ENCODE peak calls at places on chromosomes 6 and 20, in eight cellular contexts. S is thoracic aorta, U is fibroblast of lung, E is DND-41, I is endodermal cell, V is heart left ventricle, B is ovary, F is heart right ventricle. N is an unnamed sample.

GRCh38 chr6:144284753-144285547 is at the start of gene UTRN:
- DNase-seq in F (peak; percentile 85), B (peak; percentile 82), E (peak; percentile 75), U (peak; percentile 85), I (peak; percentile 95), V (peak; percentile 88), S (peak; percentile 18), N (peak; percentile 83)

GRCh38 chr6:27168586-27169443 is 78.7 kb upstream of the PRSS16 start:
- DNase-seq in F (no peak), V (no peak), E (no peak), I (no peak), U (peak; percentile 79), B (no peak), S (no peak), N (no peak)

GRCh38 chr6:142297996-142298753 is 3.6 kb upstream of the ADGRG6 start:
- DNase-seq in B (no peak), E (no peak), S (no peak), V (no peak), U (peak; percentile 38), I (no peak), F (no peak), N (no peak)

GRCh38 chr6:160386869-160387518 is 38.8 kb downstream of the SLC22A3 start:
- DNase-seq in B (peak; percentile 77), E (no peak), V (no peak), U (peak; percentile 62), I (no peak), F (no peak), S (no peak), N (peak; percentile 69)

GRCh38 chr6:113428702-113429101 is 428.4 kb upstream of the MARCKS start:
- DNase-seq in U (no peak), S (no peak), E (no peak), I (no peak), V (no peak), B (no peak), F (no peak), N (no peak)

GRCh38 chr6:90907931-90908655 is 321.2 kb upstream of the MAP3K7 start:
- DNase-seq in S (no peak), B (no peak), E (no peak), F (no peak), V (no peak), U (no peak), I (no peak), N (no peak)

GRCh38 chr6:153117986-153118886 is 12.8 kb downstream of the RGS17 start:
- DNase-seq in V (no peak), E (no peak), I (no peak), B (no peak), U (peak; percentile 65), S (no peak), F (no peak), N (no peak)

GRCh38 chr20:8964944-8965562 is 103.8 kb upstream of the PLCB4 start:
- DNase-seq in S (no peak), F (no peak), E (no peak), V (no peak), B (no peak), I (no peak), U (no peak), N (peak; percentile 14)

GRCh38 chr6:168037856-168038255 is 40.4 kb downstream of the KIF25 start:
- DNase-seq in F (no peak), E (no peak), B (no peak), U (no peak), S (no peak), V (no peak), I (no peak), N (no peak)

GRCh38 chr6:168039849-168040248 is 39.2 kb downstream of the FRMD1 start:
- DNase-seq in U (no peak), I (no peak), V (no peak), E (peak; percentile 15), B (peak; percentile 22), S (no peak), F (no peak), N (no peak)

GRCh38 chr6:168038576-168039140 is 40.4 kb downstream of the FRMD1 start:
- DNase-seq in E (no peak), U (no peak), F (no peak), I (no peak), V (no peak), B (no peak), S (no peak), N (no peak)

GRCh38 chr6:168040856-168041496 is 38.0 kb downstream of the FRMD1 start:
- DNase-seq in V (no peak), F (no peak), S (no peak), I (no peak), U (no peak), E (no peak), B (peak; percentile 7), N (no peak)

GRCh38 chr6:168039301-168039700 is 39.7 kb downstream of the FRMD1 start:
- DNase-seq in E (no peak), V (no peak), S (no peak), U (no peak), F (no peak), B (no peak), I (no peak), N (no peak)
- H3K9me3 ChIP-seq in E (peaks cover 58% of the 10 kb centered on the region), V (peaks cover 29% of the 10 kb centered on the region), S (peaks cover 15% of the 10 kb centered on the region), U (no peaks in the 10 kb centered on the region), F (peaks cover 16% of the 10 kb centered on the region), B (no peaks in the 10 kb centered on the region), I (peaks cover 33% of the 10 kb centered on the region), N (no peaks in the 10 kb centered on the region)

GRCh38 chr20:54197621-54198604 is 10.0 kb upstream of the PFDN4 start:
- DNase-seq in B (no peak), E (no peak), S (no peak), I (peak; percentile 68), F (no peak), U (peak; percentile 74), V (no peak), N (no peak)
- TF ChIP-seq CTCF in B (no peak), E (peak; percentile 35), S (no peak), I (peak; percentile 65), F (no peak), U (peak; percentile 34), V (no peak), N (no peak)

GRCh38 chr20:54928564-54928963 is 453.2 kb downstream of the DOK5 start:
- DNase-seq in V (no peak), E (no peak), I (no peak), S (no peak), F (no peak), B (no peak), U (no peak), N (no peak)
- H3K9me3 ChIP-seq in V (peaks cover 13% of the 10 kb centered on the region), E (no peaks in the 10 kb centered on the region), I (peaks cover 14% of the 10 kb centered on the region), S (no peaks in the 10 kb centered on the region), F (no peaks in the 10 kb centered on the region), B (no peaks in the 10 kb centered on the region), U (no peaks in the 10 kb centered on the region), N (no peaks in the 10 kb centered on the region)

DNA sequence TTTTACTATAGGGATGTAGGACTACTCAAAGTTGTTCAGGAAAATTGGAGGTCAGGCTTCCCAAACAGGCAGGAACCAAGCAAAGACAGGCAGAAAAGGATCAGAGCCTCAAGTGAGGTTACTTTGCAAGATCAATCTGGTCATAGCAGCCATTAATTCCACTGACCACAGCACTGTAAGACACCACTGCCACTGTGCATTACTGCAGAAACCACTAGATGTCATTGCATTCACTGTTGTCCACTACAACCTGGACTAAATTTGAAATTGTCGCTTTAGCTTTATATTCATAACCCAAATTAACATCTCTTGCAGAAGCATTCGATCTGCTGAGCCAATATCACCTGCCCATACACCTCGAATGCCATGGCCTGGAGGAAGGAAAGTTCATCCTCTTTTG is 126.9 kb upstream of the UFL1 start:
- DNase-seq in V (no peak), S (no peak), U (no peak), B (no peak), E (no peak), I (no peak), F (no peak), N (peak; percentile 21)
- TF ChIP-seq CTCF in V (peak; percentile 33), S (no peak), U (no peak), B (no peak), E (no peak), I (peak; percentile 58), F (no peak), N (peak; percentile 34)

GRCh38 chr20:29299811-29300578 is 1957.5 kb upstream of the DEFB115 start:
- DNase-seq in I (no peak), S (no peak), F (no peak), E (no peak), V (no peak), U (no peak), B (no peak), N (no peak)
- H3K9me3 ChIP-seq in I (peaks cover 22% of the 10 kb centered on the region), S (no peaks in the 10 kb centered on the region), F (no peaks in the 10 kb centered on the region), E (peaks cover 47% of the 10 kb centered on the region), V (peaks cover 17% of the 10 kb centered on the region), U (no peaks in the 10 kb centered on the region), B (peaks cover 8% of the 10 kb centered on the region), N (no peaks in the 10 kb centered on the region)

N was measured in adrenal gland.